ENCODE peak calls at places on chromosomes 2 and 18, in seven cellular contexts. T, O, J, Y, Z, V and A are unnamed samples.

GRCh38 chr2:188659656-188660406 is 314.3 kb upstream of the COL3A1 start:
- DNase-seq in T (no peak), Z (no peak), V (no peak), O (no peak), Y (no peak), J (no peak), A (no peak)

GRCh38 chr2:2687745-2688144 is 356.7 kb upstream of the MYT1L start:
- DNase-seq in T (no peak), V (no peak), Y (no peak), Z (no peak), O (no peak), J (no peak), A (no peak)

GRCh38 chr2:240556553-240557100 is 1.2 kb downstream of the ANKMY1 start:
- DNase-seq in Z (no peak), T (peak; percentile 89), Y (peak; percentile 25), V (no peak), O (no peak), J (no peak), A (no peak)

GRCh38 chr2:216082805-216083204 is 1.1 kb downstream of the TMEM169 start:
- DNase-seq in Y (peak; percentile 24), O (no peak), Z (peak; percentile 19), J (peak; percentile 17), V (no peak), T (no peak), A (no peak)

GRCh38 chr2:2913601-2914120 is 464.0 kb downstream of the EIPR1 start:
- DNase-seq in J (no peak), O (no peak), Y (no peak), T (no peak), V (no peak), Z (no peak), A (no peak)

GRCh38 chr2:181657379-181657778 is 474 bp upstream of the CERKL start:
- DNase-seq in T (no peak), O (no peak), J (no peak), V (no peak), Z (no peak), Y (peak; percentile 86), A (no peak)

GRCh38 chr18:58862851-58863538 is 1.7 kb upstream of the ZNF532 start:
- DNase-seq in T (peak; percentile 82), Y (peak; percentile 41), V (no peak), Z (peak; percentile 75), O (peak; percentile 72), J (peak; percentile 65), A (no peak)

GRCh38 chr2:221075203-221075602 is 496.9 kb downstream of the EPHA4 start:
- DNase-seq in T (no peak), J (no peak), V (peak; percentile 17), Z (no peak), Y (no peak), O (no peak), A (no peak)

GRCh38 chr18:1585881-1586488 is 681.3 kb downstream of the ADCYAP1 start:
- DNase-seq in Z (no peak), O (no peak), J (no peak), T (no peak), Y (peak; percentile 11), V (no peak), A (peak; percentile 20)

GRCh38 chr2:238081561-238081960 is 18.6 kb upstream of the ESPNL start:
- DNase-seq in Y (no peak), O (peak; percentile 26), Z (no peak), V (no peak), T (no peak), J (no peak), A (no peak)

GRCh38 chr18:13369756-13370510 is 151.4 kb downstream of the LDLRAD4 start:
- DNase-seq in Z (no peak), O (no peak), Y (no peak), V (no peak), T (no peak), J (no peak), A (no peak)

GRCh38 chr2:129458451-129458850 is 521.0 kb upstream of the RAB6C start:
- DNase-seq in O (no peak), J (no peak), Y (no peak), Z (no peak), V (no peak), T (no peak), A (no peak)